ENCODE peak calls at places on chromosomes 6 and 20, in nine cellular contexts. D, V, J, R, A, Q, E, T and O are unnamed samples.

GRCh38 chr20:20130399-20130798 is 78.1 kb downstream of the CFAP61 start:
- DNase-seq in D (no peak), V (no peak), J (no peak), R (no peak), A (peak), Q (no peak), E (no peak), T (no peak), O (no peak)

GRCh38 chr20:62136283-62137091 is 6.7 kb downstream of the PSMA7 start:
- DNase-seq in D (peak), V (peak), J (no peak), R (peak), A (peak), Q (peak), E (no peak), T (no peak), O (no peak)

GRCh38 chr20:2130668-2131067 is 29.0 kb downstream of the STK35 start:
- DNase-seq in D (no peak), V (no peak), J (no peak), R (no peak), A (no peak), Q (no peak), E (no peak), T (no peak), O (no peak)

GRCh38 chr20:31537859-31538245 is 23.6 kb downstream of the HM13 start:
- DNase-seq in D (no peak), V (no peak), J (no peak), R (no peak), A (peak), Q (no peak), E (no peak), T (no peak), O (no peak)

GRCh38 chr6:113756290-113756665 is 100.9 kb upstream of the MARCKS start:
- DNase-seq in D (no peak), V (no peak), J (no peak), R (no peak), A (no peak), Q (no peak), E (no peak), T (no peak), O (no peak)

GRCh38 chr6:157091832-157092231 is 231.5 kb downstream of the TMEM242 start:
- DNase-seq in D (no peak), V (no peak), J (no peak), R (no peak), A (no peak), Q (no peak), E (no peak), T (no peak), O (no peak)

GRCh38 chr20:39631557-39631956 is 669.4 kb downstream of the DHX35 start:
- DNase-seq in D (no peak), V (no peak), J (no peak), R (no peak), A (no peak), Q (no peak), E (no peak), T (no peak), O (no peak)

GRCh38 chr20:47799116-47799715 is 13.9 kb upstream of the SULF2 start:
- DNase-seq in D (no peak), V (no peak), J (no peak), R (no peak), A (no peak), Q (no peak), E (no peak), T (no peak), O (no peak)

GRCh38 chr6:119891206-119891605 is 541.6 kb upstream of the MAN1A1 start:
- DNase-seq in D (no peak), V (no peak), J (no peak), R (no peak), A (no peak), Q (no peak), E (no peak), T (no peak), O (no peak)

GRCh38 chr6:4349323-4349722 is 213.9 kb upstream of the ECI2 start:
- DNase-seq in D (no peak), V (no peak), J (no peak), R (no peak), A (no peak), Q (no peak), E (no peak), T (no peak), O (no peak)

GRCh38 chr6:9140861-9141534 is 705.7 kb upstream of the SLC35B3 start:
- DNase-seq in D (no peak), V (no peak), J (no peak), R (peak), A (no peak), Q (no peak), E (no peak), T (no peak), O (no peak)

GRCh38 chr6:149065658-149066556 is 251.6 kb upstream of the TAB2 start:
- DNase-seq in D (peak), V (no peak), J (peak), R (no peak), A (peak), Q (peak), E (no peak), T (no peak), O (peak)

GRCh38 chr20:40489886-40490285 is 199.2 kb downstream of the MAFB start:
- DNase-seq in D (no peak), V (no peak), J (no peak), R (no peak), A (no peak), Q (no peak), E (peak), T (peak), O (no peak)

GRCh38 chr20:41179961-41180360 is 42.6 kb downstream of the PLCG1 start:
- DNase-seq in D (no peak), V (no peak), J (no peak), R (no peak), A (no peak), Q (no peak), E (no peak), T (no peak), O (no peak)

GRCh38 chr6:36777806-36778205 is 61.4 kb downstream of the CPNE5 start:
- DNase-seq in D (no peak), V (no peak), J (no peak), R (no peak), A (peak), Q (no peak), E (no peak), T (no peak), O (no peak)

GRCh38 chr20:17026346-17026745 is 200.5 kb upstream of the PCSK2 start:
- DNase-seq in D (no peak), V (no peak), J (no peak), R (no peak), A (no peak), Q (no peak), E (peak), T (no peak), O (no peak)

GRCh38 chr20:49786671-49787370 is 25.8 kb upstream of the SLC9A8 start:
- DNase-seq in D (no peak), V (no peak), J (no peak), R (no peak), A (peak), Q (no peak), E (no peak), T (no peak), O (no peak)

GRCh38 chr20:58710481-58711265 is 18.1 kb downstream of the NPEPL1 start:
- DNase-seq in D (no peak), V (no peak), J (no peak), R (peak), A (no peak), Q (no peak), E (no peak), T (no peak), O (no peak)

GRCh38 chr20:23245553-23246128 is 105.0 kb upstream of the NXT1 start:
- DNase-seq in D (no peak), V (peak), J (peak), R (peak), A (peak), Q (peak), E (no peak), T (no peak), O (peak)

GRCh38 chr6:90351696-90352095 is 55.1 kb upstream of the BACH2 start:
- DNase-seq in D (no peak), V (no peak), J (peak), R (no peak), A (peak), Q (no peak), E (no peak), T (no peak), O (no peak)

GRCh38 chr6:169997187-169997929 is 245.9 kb downstream of the ERMARD start:
- DNase-seq in D (no peak), V (no peak), J (peak), R (no peak), A (peak), Q (no peak), E (no peak), T (no peak), O (no peak)

GRCh38 chr6:169618526-169619490 is 83.0 kb downstream of the WDR27 start:
- DNase-seq in D (no peak), V (no peak), J (no peak), R (no peak), A (peak), Q (no peak), E (peak), T (peak), O (no peak)

GRCh38 chr6:126072834-126073233 is 86.5 kb downstream of the TRMT11 start:
- DNase-seq in D (no peak), V (no peak), J (no peak), R (no peak), A (no peak), Q (no peak), E (no peak), T (no peak), O (no peak)

GRCh38 chr6:143399176-143399575 is 51.3 kb downstream of the ADAT2 start:
- DNase-seq in D (no peak), V (no peak), J (no peak), R (no peak), A (no peak), Q (no peak), E (no peak), T (no peak), O (no peak)

GRCh38 chr6:130240232-130240631 is 17.5 kb upstream of the SAMD3 start:
- DNase-seq in D (no peak), V (no peak), J (no peak), R (peak), A (no peak), Q (no peak), E (peak), T (peak), O (no peak)

GRCh38 chr6:112043032-112044007 is 10.6 kb upstream of the CCN6 start:
- DNase-seq in D (peak), V (peak), J (peak), R (peak), A (peak), Q (peak), E (peak), T (peak), O (peak)

GRCh38 chr20:62367136-62367482 is at the start of gene LAMA5:
- DNase-seq in D (no peak), V (peak), J (no peak), R (peak), A (no peak), Q (peak), E (no peak), T (no peak), O (no peak)

GRCh38 chr20:44861547-44862006 is 23.9 kb upstream of the YWHAB start:
- DNase-seq in D (no peak), V (no peak), J (no peak), R (no peak), A (no peak), Q (no peak), E (peak), T (peak), O (no peak)

GRCh38 chr6:78513856-78514255 is 353.5 kb upstream of the IRAK1BP1 start:
- DNase-seq in D (no peak), V (no peak), J (no peak), R (no peak), A (no peak), Q (peak), E (no peak), T (no peak), O (no peak)

GRCh38 chr20:45405566-45406259 is 2.4 kb upstream of the DBNDD2 start:
- DNase-seq in D (no peak), V (peak), J (no peak), R (peak), A (no peak), Q (peak), E (no peak), T (no peak), O (no peak)